ENCODE peak calls at places on chromosome 2, in four cellular contexts. O is H1, C is HepG2, M is HEK293T. T is an unnamed sample.

GRCh38 chr2:232894251-232894650 is 24.2 kb downstream of the SNORC start:
- DNase-seq in O (no peak), C (no peak), M (no peak), T (no peak)

GRCh38 chr2:235521844-235522243 is 28.0 kb downstream of the AGAP1 start:
- DNase-seq in O (no peak), C (no peak), M (no peak), T (no peak)

GRCh38 chr2:45823723-45824206 is 172.3 kb downstream of the PRKCE start:
- DNase-seq in O (no peak), C (no peak), M (no peak), T (no peak)

GRCh38 chr2:223772363-223772762 is 65.0 kb downstream of the AP1S3 start:
- DNase-seq in O (no peak), C (no peak), M (no peak), T (no peak)

GRCh38 chr2:233831011-233831721 is 23.2 kb downstream of the HJURP start:
- DNase-seq in O (no peak), C (no peak), M (no peak), T (no peak)

GRCh38 chr2:84781942-84782716 is 98.8 kb downstream of the TRABD2A start:
- DNase-seq in O (no peak), C (no peak), M (no peak), T (no peak)

GRCh38 chr2:176106636-176107539 is at the start of gene HOXD11:
- DNase-seq in O (peak), C (no peak), M (peak), T (no peak)

GRCh38 chr2:45005261-45006002 is 3.8 kb downstream of the SIX2 start:
- DNase-seq in O (peak), C (no peak), M (no peak), T (no peak)

GRCh38 chr2:9076210-9076609 is 72.7 kb upstream of the MBOAT2 start:
- DNase-seq in O (no peak), C (no peak), M (no peak), T (no peak)

GRCh38 chr2:25247792-25248512 is 79.6 kb upstream of the POMC start:
- DNase-seq in O (no peak), C (peak), M (no peak), T (no peak)

GRCh38 chr2:9613291-9613690 is 17.5 kb downstream of the YWHAQ start:
- DNase-seq in O (no peak), C (no peak), M (no peak), T (no peak)

GRCh38 chr2:218041302-218042165 is 27.5 kb upstream of the RUFY4 start:
- DNase-seq in O (no peak), C (no peak), M (no peak), T (no peak)

GRCh38 chr2:191835100-191835499 is 11.8 kb downstream of the CAVIN2 start:
- DNase-seq in O (no peak), C (no peak), M (no peak), T (no peak)

GRCh38 chr2:130336150-130336876 is 6.4 kb upstream of the IMP4 start:
- DNase-seq in O (peak), C (peak), M (peak), T (no peak)

GRCh38 chr2:207930747-207931146 is 94.6 kb downstream of the PLEKHM3 start:
- DNase-seq in O (no peak), C (no peak), M (peak), T (no peak)

GRCh38 chr2:206456078-206456769 is 12.9 kb downstream of the ADAM23 start:
- DNase-seq in O (no peak), C (peak), M (no peak), T (no peak)

GRCh38 chr2:169509955-169510354 is 453 bp downstream of the KLHL41 start:
- DNase-seq in O (no peak), C (no peak), M (no peak), T (no peak)
- TF ChIP-seq SUZ12 in O (no peak), C (no peak), M (no peak), T (no peak)

GRCh38 chr2:165634855-165635254 is 159.2 kb downstream of the GALNT3 start:
- DNase-seq in O (peak), C (no peak), M (peak), T (peak)
- TF ChIP-seq SUZ12 in O (no peak), C (no peak), M (no peak), T (no peak)

DNA sequence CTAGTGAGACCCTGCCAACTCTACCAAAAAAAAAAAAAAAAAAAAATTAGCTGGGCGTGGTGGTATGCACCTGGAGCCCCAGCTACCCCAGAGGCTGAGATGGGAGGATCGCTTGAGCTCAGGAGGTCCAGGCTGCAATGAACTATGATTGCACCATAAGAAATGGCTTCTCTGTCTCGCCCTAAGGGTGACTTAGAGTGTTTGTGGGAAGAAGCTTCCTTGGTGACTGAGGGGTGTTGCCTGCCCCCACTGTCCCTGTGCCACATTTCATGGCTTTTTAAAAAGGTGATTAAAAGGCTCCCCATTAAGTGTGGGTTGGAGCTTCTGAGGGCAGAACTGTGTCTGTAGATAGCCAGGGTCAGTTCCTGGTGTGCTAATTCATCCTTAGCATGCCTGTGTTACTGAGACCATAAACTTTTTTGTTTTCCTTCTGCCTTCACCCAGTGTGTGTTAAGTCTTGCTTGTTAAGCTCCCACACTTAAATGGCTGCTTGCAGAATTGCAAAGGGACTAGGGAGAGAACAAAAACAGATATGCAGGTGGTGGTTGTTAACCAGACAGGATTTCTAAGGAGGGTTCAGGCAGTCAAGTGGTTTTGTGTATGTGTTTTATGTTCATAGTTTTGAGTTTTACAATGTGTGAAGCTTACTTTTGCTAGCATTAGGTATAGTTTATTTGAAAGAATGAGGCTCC is 14.3 kb downstream of the CERS6 start:
- DNase-seq in O (no peak), C (no peak), M (no peak), T (peak)
- TF ChIP-seq SUZ12 in O (no peak), C (no peak), M (no peak), T (no peak)

GRCh38 chr2:41965173-41965875 is 82.5 kb upstream of the PKDCC start:
- DNase-seq in O (no peak), C (no peak), M (no peak), T (no peak)

GRCh38 chr2:41966431-41966893 is 81.4 kb upstream of the PKDCC start:
- DNase-seq in O (no peak), C (peak), M (no peak), T (no peak)

GRCh38 chr2:41965886-41966285 is 81.9 kb upstream of the PKDCC start:
- DNase-seq in O (no peak), C (no peak), M (no peak), T (no peak)

GRCh38 chr2:41962912-41963652 is 84.7 kb upstream of the PKDCC start:
- DNase-seq in O (no peak), C (no peak), M (no peak), T (no peak)

DNA sequence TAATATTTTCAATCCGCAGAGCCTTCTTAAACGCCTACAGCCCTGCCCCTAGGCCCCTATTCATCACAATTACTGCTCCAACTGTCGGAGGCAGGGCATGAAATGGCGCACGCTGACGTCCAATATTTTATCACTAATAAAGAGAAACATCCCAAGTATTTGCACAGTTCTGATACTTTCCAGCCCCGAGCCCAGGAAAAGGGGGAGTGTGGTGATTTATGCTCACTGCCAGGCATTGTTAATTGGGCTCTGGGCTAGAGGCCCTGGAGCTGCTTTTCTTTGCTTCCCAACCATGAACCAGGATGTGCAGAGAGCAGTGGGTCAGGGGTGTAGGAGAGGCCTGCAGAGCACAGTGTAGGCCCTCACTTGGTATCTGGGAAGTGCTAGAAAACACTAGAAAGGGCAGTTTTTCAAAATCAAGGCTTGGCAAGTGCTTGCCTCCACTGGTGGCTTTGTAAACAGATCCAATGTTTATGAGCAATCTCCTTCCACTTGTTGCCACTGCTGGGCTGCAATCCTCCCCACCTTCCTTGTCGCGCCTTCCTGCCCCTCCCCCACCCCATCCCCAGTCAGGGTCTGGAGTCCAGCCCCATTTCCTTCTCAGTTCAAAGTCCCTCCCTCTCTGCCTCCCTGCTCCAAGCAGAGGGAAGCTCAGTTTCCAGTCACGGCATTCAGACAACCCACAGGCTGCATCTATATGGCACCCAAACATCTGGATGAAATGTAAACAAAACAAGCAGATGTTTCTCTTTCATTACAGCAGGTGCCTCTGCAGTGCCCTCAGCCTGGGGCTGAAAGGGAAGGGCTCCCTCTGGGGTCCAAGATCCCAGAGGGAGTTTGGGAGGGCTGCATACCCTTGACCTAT is 83.9 kb upstream of the PKDCC start:
- DNase-seq in O (no peak), C (peak), M (peak), T (no peak)
- TF ChIP-seq SUZ12 in O (no peak), C (no peak), M (no peak), T (no peak)

GRCh38 chr2:240235149-240235803 is 94.8 kb upstream of the OTOS start:
- DNase-seq in O (peak), C (no peak), M (no peak), T (no peak)

GRCh38 chr2:240234503-240234951 is 94.1 kb upstream of the OTOS start:
- DNase-seq in O (no peak), C (no peak), M (no peak), T (no peak)

GRCh38 chr2:240232961-240233890 is 92.8 kb upstream of the OTOS start:
- DNase-seq in O (peak), C (peak), M (peak), T (peak)

GRCh38 chr2:240232264-240232915 is 91.9 kb upstream of the OTOS start:
- DNase-seq in O (no peak), C (no peak), M (no peak), T (no peak)

GRCh38 chr2:240233891-240234502 is 93.5 kb upstream of the OTOS start:
- DNase-seq in O (no peak), C (no peak), M (no peak), T (no peak)
- TF ChIP-seq SUZ12 in O (no peak), C (no peak), M (no peak), T (no peak)

DNA sequence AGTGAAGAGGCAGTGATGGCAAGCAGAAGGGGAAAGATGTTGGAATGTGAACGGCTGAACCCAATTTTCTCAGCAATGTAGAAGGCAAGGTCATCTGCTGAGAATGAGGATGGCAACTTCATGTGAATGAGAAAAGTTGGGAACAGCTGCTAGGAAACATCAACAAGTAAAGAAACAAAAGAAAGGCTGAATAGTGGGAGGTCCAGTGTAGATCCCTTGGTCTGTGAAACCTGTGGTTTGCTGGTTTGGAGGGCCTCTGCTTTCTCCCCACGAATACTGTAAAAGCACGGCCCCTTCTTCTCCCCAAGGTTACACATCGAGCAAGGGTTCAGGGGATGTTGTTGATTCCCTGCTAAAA is 27.3 kb downstream of the MARCHF4 start:
- DNase-seq in O (no peak), C (no peak), M (no peak), T (peak)
- TF ChIP-seq SUZ12 in O (no peak), C (no peak), M (no peak), T (no peak)

GRCh38 chr2:30371028-30371708 is 75.9 kb upstream of the LCLAT1 start:
- DNase-seq in O (no peak), C (no peak), M (no peak), T (no peak)
- TF ChIP-seq SUZ12 in O (no peak), C (no peak), M (no peak), T (no peak)

GRCh38 chr2:96536445-96537065 is at the start of gene ARID5A:
- DNase-seq in O (peak), C (peak), M (peak), T (peak)

GRCh38 chr2:96538487-96539214 is 2.1 kb downstream of the ARID5A start:
- DNase-seq in O (peak), C (peak), M (no peak), T (peak)

GRCh38 chr2:96535331-96535730 is 1.2 kb upstream of the ARID5A start:
- DNase-seq in O (no peak), C (no peak), M (no peak), T (no peak)

GRCh38 chr2:96537734-96538486 is 1.4 kb downstream of the ARID5A start:
- DNase-seq in O (no peak), C (no peak), M (no peak), T (no peak)

DNA sequence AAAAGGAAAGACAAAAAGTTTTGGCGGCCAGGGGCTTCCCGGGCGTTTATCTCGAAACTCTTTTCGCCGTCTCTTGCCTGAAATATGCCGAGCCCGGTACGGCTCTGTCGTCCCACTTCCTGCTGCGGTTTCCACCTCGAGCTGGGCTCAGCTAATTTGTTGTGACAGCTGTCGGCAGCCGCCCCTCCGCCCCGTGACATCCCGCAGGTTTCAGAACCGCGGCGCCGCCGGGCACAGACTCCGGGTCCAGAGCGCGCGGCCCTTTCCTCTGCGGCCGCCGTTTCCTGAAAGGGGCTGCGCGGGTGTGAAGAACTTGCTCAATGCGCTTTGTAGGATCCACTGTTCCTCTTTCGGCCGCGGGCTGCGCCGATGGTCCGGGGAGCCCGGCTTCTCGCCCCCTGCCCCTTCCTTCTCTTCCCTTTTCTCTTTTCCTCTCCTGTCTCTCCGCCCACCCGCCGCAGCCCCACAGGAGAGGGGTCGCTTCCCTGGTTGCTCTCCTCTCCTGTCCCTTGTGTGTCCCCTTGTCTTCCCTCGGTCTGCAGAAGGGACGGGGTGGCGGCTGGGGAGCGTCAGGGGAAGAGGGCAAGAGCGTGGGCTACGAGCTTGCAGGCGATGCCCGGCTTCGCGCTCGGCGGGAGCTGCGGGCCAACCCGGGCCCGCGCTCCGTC is 648 bp downstream of the ARID5A start:
- DNase-seq in O (no peak), C (no peak), M (no peak), T (no peak)
- TF ChIP-seq SUZ12 in O (no peak), C (no peak), M (no peak), T (peak)

GRCh38 chr2:124810132-124810531 is 785.0 kb downstream of the CNTNAP5 start:
- DNase-seq in O (peak), C (peak), M (no peak), T (peak)
- TF ChIP-seq SUZ12 in O (no peak), C (no peak), M (no peak), T (no peak)

T was measured in NT2/D1.